ENCODE peak calls at places on chromosome 10, in five cellular contexts. B is GM12878, V is K562, L is H1, H is HepG2. R is an unnamed sample.
A peak's percentile ranks its signal among the peaks of the same experiment; 100 is the strongest.

GRCh38 chr10:44576715-44577191 is 191.9 kb upstream of the CXCL12 start:
- DNase-seq in B (no peak), L (no peak), V (no peak), H (no peak), R (no peak)

GRCh38 chr10:105210546-105210945 is 569.5 kb downstream of the SORCS3 start:
- DNase-seq in L (no peak), V (no peak), B (no peak), H (no peak), R (no peak)

GRCh38 chr10:84665883-84666463 is 337.6 kb downstream of the CCSER2 start:
- DNase-seq in V (peak; percentile 76), L (peak; percentile 89), B (no peak), H (peak; percentile 37), R (peak; percentile 91)

GRCh38 chr10:7819126-7819470 is 793 bp downstream of the TAF3 start:
- DNase-seq in H (peak; percentile 51), V (peak; percentile 51), B (no peak), L (peak; percentile 50), R (peak; percentile 13)

GRCh38 chr10:6047326-6047611 is 14.9 kb downstream of the IL2RA start:
- DNase-seq in B (no peak), L (no peak), V (no peak), H (no peak), R (no peak)

GRCh38 chr10:68562666-68563522 is 2.8 kb downstream of the TET1 start:
- DNase-seq in V (peak; percentile 67), L (no peak), H (no peak), B (no peak), R (peak; percentile 21)

GRCh38 chr10:34746094-34746493 is 69.0 kb downstream of the PARD3 start:
- DNase-seq in H (peak; percentile 71), B (no peak), V (no peak), L (no peak), R (no peak)

GRCh38 chr10:122845783-122846332 is at the start of gene CUZD1:
- DNase-seq in B (no peak), H (no peak), L (peak; percentile 57), V (no peak), R (peak; percentile 54)

GRCh38 chr10:102802920-102803534 is 34.2 kb downstream of the CYP17A1 start:
- DNase-seq in B (peak; percentile 38), L (no peak), V (no peak), H (no peak), R (peak; percentile 38)

GRCh38 chr10:50600286-50600685 is 23.5 kb downstream of the SGMS1 start:
- DNase-seq in B (no peak), H (no peak), L (no peak), V (no peak), R (no peak)

GRCh38 chr10:13092446-13093102 is 7.4 kb upstream of the OPTN start:
- DNase-seq in B (no peak), V (no peak), L (no peak), H (no peak), R (no peak)

GRCh38 chr10:73634397-73634796 is 6.9 kb downstream of the MYOZ1 start:
- DNase-seq in L (no peak), V (peak; percentile 12), B (no peak), H (no peak), R (no peak)

GRCh38 chr10:3873728-3874461 is 88.9 kb upstream of the KLF6 start:
- DNase-seq in B (peak; percentile 83), L (no peak), H (peak; percentile 79), V (peak; percentile 41), R (no peak)
- TF ChIP-seq USF2 in B (no peak), L (no peak), H (no peak), V (no peak), R (no peak)

GRCh38 chr10:132429281-132430230 is 32.6 kb downstream of the PWWP2B start:
- DNase-seq in L (no peak), B (no peak), H (no peak), V (no peak), R (no peak)
- TF ChIP-seq SP1 in L (no peak), B (no peak), H (no peak), V (no peak), R (no peak)

GRCh38 chr10:28090506-28090905 is 91.6 kb upstream of the ODAD2 start:
- DNase-seq in B (no peak), V (no peak), L (no peak), H (no peak), R (no peak)

GRCh38 chr10:28082885-28083284 is 84.0 kb upstream of the ODAD2 start:
- DNase-seq in H (no peak), B (no peak), V (no peak), L (no peak), R (no peak)

GRCh38 chr10:28089467-28089866 is 90.6 kb upstream of the ODAD2 start:
- DNase-seq in B (no peak), H (no peak), L (no peak), V (no peak), R (no peak)

GRCh38 chr10:28091913-28092312 is 93.0 kb upstream of the ODAD2 start:
- DNase-seq in H (no peak), V (no peak), L (no peak), B (no peak), R (no peak)

DNA sequence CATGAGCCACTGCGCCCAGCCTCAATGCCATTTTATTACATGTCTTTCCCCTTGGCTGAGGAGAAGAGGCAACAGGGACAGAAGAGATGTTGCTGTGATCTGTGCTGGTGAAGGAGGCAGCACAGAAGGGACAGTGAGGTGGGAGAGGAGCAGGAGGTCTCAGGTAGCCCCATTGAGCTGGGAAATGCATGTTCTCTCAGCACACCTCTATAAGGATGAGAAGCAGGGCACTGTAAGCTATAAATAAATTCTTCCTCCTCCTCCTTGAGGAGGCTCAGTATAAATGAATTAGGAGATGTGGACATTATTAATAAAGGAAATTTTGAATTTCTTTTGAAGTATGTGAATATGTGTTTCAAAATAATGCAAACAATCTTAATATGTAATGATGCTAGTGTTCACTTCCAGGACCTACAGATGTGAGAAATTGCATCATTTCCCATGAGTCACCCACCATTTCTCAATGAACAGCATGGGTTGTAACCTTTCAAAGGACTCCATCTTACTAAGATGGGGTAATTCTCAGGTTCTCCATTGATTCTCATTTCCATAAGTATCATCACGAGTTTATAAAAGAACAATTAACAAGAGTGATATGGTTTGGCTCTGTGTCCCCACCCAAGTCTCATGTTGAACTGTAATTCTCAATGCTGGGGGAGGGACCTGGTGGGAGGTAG is 88.9 kb upstream of the ODAD2 start:
- DNase-seq in H (no peak), V (no peak), B (no peak), L (no peak), R (no peak)
- TF ChIP-seq USF2 in H (no peak), V (no peak), B (no peak), L (no peak), R (no peak)

GRCh38 chr10:18500576-18500975 is 150.8 kb downstream of the NSUN6 start:
- DNase-seq in V (no peak), B (no peak), L (no peak), H (no peak), R (no peak)

GRCh38 chr10:18501610-18502009 is 149.8 kb downstream of the NSUN6 start:
- DNase-seq in V (no peak), H (no peak), L (no peak), B (no peak), R (no peak)

GRCh38 chr10:18501198-18501597 is 150.2 kb downstream of the NSUN6 start:
- DNase-seq in H (no peak), B (peak; percentile 50), L (no peak), V (no peak), R (no peak)

GRCh38 chr10:18504161-18504560 is 147.2 kb downstream of the NSUN6 start:
- DNase-seq in B (no peak), L (no peak), V (no peak), H (no peak), R (no peak)

GRCh38 chr10:18505719-18506118 is 145.7 kb downstream of the NSUN6 start:
- DNase-seq in V (no peak), L (no peak), B (no peak), H (no peak), R (no peak)
- TF ChIP-seq SP1 in V (no peak), L (no peak), B (no peak), H (no peak), R (no peak)

DNA sequence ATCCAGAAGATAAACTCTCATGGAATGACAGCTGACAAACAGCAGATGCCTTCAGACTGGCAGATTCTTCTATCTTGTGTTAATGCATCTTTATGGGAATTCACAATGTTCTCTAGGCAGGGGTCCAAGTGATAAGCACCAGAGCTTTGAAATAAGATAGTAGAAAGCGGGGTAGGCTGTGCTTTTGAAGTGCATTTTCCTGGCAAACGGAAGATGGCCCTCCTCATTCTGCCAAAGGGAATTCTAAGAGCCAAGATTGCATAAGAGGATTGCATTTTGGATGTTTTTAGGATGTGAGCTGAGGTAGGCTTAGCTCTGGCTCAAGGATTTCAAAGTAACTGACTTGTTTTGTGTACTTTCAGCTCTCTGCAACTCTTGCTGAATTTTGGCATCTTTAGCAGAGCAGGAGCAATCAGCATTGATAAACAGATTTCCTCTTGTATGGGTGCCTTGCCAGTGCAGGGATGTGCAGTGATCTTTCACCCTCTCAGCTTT is 298.5 kb upstream of the KLF6 start:
- DNase-seq in L (no peak), V (no peak), H (no peak), B (no peak), R (no peak)
- TF ChIP-seq USF2 in L (no peak), V (no peak), H (no peak), B (no peak), R (no peak)

GRCh38 chr10:98262571-98262970 is 5.4 kb downstream of the LOXL4 start:
- DNase-seq in B (no peak), V (peak; percentile 23), H (no peak), L (no peak), R (peak; percentile 66)
- TF ChIP-seq SP1 in B (no peak), V (no peak), H (no peak), L (no peak), R (no peak)

GRCh38 chr10:113552014-113552413 is 839 bp upstream of the HABP2 start:
- DNase-seq in V (no peak), L (no peak), H (no peak), B (no peak), R (no peak)

GRCh38 chr10:113547426-113547825 is 5.4 kb upstream of the HABP2 start:
- DNase-seq in B (no peak), L (no peak), V (no peak), H (no peak), R (no peak)

GRCh38 chr10:113552723-113553122 is at the start of gene HABP2:
- DNase-seq in V (no peak), H (no peak), L (no peak), B (no peak), R (no peak)

GRCh38 chr10:113550365-113550764 is 2.5 kb upstream of the HABP2 start:
- DNase-seq in V (no peak), L (no peak), H (no peak), B (no peak), R (no peak)

GRCh38 chr10:113549856-113550255 is 3.0 kb upstream of the HABP2 start:
- DNase-seq in L (no peak), V (no peak), B (no peak), H (no peak), R (no peak)
- TF ChIP-seq USF2 in L (no peak), V (no peak), B (no peak), H (no peak), R (no peak)